ENCODE peak calls at places on chromosomes 7 and 10, in four cellular contexts. R is astrocyte, I is foreskin fibroblast, O is GM10248. Y is an unnamed sample.

GRCh38 chr7:112449353-112449752 is 907 bp upstream of the IFRD1 start:
- DNase-seq in R (peak), I (peak), O (peak), Y (no peak)

GRCh38 chr10:102596506-102596971 is 47.7 kb upstream of the TRIM8 start:
- DNase-seq in R (peak), I (no peak), O (peak), Y (peak)

GRCh38 chr10:132511692-132512442 is 25.7 kb upstream of the INPP5A start:
- DNase-seq in R (no peak), I (no peak), O (no peak), Y (peak)

GRCh38 chr10:122044713-122045112 is 55.8 kb downstream of the TACC2 start:
- DNase-seq in R (peak), I (peak), O (no peak), Y (no peak)

GRCh38 chr7:5743803-5744202 is 37.7 kb downstream of the RNF216 start:
- DNase-seq in R (no peak), I (no peak), O (no peak), Y (no peak)

GRCh38 chr7:40720401-40720800 is 585.6 kb downstream of the SUGCT start:
- DNase-seq in R (peak), I (no peak), O (no peak), Y (no peak)

GRCh38 chr10:98664329-98665042 is 217.8 kb upstream of the HPS1 start:
- DNase-seq in R (no peak), I (no peak), O (peak), Y (peak)

GRCh38 chr10:101941871-101942270 is 98.3 kb upstream of the KCNIP2 start:
- DNase-seq in R (peak), I (peak), O (no peak), Y (no peak)

GRCh38 chr7:141251957-141252356 is 178.1 kb downstream of the TMEM178B start:
- DNase-seq in R (no peak), I (no peak), O (no peak), Y (no peak)

GRCh38 chr10:86773486-86773885 is 17.1 kb downstream of the BMPR1A start:
- DNase-seq in R (no peak), I (no peak), O (no peak), Y (no peak)

DNA sequence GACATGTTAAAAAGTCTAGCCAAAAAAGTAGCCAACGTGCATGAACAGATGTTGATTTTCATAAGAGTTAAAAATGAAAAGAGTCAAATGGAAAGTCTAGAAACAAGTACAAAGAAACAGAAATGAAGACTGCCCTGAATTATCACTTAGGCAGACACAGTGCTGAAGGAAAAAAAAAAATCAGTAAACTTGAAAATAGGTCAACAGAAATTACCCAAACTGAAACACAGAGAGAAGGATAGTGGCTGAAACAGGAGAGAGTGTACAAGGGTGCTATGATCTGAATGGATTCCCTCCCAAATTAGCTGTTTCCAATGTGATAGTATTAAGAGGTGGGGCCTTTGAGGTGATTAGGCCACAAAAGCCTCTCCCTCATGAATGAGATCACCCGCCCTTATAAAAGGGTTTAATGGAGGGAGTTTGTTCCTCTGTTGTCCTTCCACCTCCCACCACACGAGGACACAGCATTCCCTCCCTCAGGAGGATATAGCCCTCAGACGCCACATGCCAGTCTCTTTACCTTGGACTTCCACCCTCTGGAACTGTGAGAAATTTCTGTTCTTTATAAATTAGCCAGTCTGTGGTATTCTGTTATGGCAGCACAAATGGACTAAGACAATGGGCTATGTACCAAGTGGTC is 249.7 kb downstream of the AHR start:
- DNase-seq in R (no peak), I (no peak), O (no peak), Y (no peak)
- TF ChIP-seq CTCF in R (no peak), I (no peak), O (no peak), Y (no peak)

GRCh38 chr10:100642295-100642994 is 102.9 kb upstream of the PAX2 start:
- DNase-seq in R (no peak), I (no peak), O (no peak), Y (no peak)

GRCh38 chr10:100634034-100634433 is 98.3 kb downstream of the HIF1AN start:
- DNase-seq in R (no peak), I (no peak), O (no peak), Y (no peak)

GRCh38 chr10:100637785-100638184 is 102.0 kb downstream of the HIF1AN start:
- DNase-seq in R (no peak), I (no peak), O (peak), Y (peak)

GRCh38 chr10:100632027-100632426 is 96.3 kb downstream of the HIF1AN start:
- DNase-seq in R (no peak), I (no peak), O (no peak), Y (no peak)

DNA sequence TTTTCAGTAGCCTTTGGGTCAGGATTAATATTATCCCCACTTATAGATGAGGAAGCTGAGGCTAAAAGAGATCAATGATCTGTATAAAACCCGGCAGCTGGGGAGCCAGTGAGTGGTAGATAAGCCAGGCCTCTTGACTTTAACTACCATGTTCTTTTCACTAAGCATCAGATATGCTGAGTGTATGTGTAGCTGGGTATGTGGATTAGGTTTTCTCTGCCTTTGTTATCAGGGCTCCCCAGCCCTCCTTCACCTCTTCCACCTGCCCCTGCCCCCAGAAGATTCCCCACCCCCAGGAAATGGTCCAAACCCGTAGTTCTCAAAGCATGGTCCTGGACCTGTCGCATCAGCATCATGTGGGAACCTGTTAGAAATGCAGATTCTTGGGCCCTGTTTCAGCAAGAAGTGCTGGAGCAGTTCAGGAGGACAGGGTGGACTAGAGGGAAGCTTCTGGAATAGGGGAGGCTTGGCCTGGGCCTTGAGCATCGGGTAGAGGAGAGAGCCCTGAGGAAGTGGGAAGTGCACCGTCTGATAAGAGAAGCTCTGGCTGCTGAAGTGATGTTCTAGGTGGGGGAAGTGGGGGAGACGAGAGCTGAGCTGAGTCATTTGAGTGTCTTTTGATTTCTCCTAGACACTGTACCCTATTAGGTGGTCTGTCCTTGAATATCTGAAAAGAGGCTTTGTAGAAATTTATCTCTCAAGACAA is 101.3 kb downstream of the HIF1AN start:
- DNase-seq in R (no peak), I (no peak), O (no peak), Y (no peak)
- TF ChIP-seq CTCF in R (no peak), I (no peak), O (no peak), Y (no peak)

GRCh38 chr10:5816170-5816569 is 2.9 kb upstream of the GDI2 start:
- DNase-seq in R (no peak), I (no peak), O (no peak), Y (no peak)
- TF ChIP-seq CTCF in R (no peak), I (no peak), O (no peak), Y (no peak)

DNA sequence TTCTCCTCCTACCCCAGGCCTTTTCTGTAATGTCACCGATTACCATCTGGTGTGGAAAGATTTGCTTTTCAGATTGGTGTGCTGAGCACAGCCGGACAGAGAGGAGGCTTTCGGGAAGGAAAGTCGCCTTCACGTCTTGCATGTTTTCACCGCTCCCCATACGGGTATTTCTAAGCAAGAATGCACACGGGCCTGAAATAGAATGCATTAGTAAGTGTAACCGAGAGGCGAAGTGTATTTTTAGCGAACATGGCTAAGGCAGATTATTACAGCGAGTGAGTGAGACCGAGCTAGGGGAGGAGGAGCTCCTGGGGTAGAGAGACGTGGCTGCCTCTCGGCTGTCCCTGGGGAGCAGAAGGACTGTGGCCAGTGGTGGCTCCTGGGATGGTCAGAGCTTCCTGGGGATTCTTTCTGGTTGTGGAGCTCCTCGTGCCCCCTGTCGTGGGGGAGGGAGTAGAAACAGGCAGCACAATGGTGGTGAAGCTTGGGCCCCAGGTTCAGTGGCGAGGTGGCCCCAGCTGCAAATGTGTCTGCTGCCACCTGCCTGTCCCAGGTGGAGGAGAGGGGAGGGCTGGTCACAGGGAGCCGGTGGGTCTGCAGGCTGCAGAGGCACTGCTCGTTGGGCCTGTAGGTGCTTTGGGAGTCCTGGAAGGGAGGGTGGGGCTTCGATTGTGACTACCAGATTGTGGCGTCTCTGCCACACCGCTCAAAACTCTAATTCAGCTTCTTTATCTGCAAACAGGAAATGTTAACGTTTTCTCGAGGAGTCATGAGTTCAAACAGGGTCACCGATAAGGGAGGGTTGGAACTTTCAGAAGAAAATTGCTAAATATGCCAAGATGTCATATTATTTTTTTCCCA is 135.8 kb downstream of the CAMK1D start:
- DNase-seq in R (no peak), I (no peak), O (peak), Y (peak)
- TF ChIP-seq CTCF in R (no peak), I (no peak), O (peak), Y (peak)

Y was measured in GM13976.